ENCODE peak calls at places on chromosomes 7 and 10, in six cellular contexts. B is right atrium auricular region; Z is stimulated activated CD4-positive, alpha-beta T cell treated with anti-CD3 and anti-CD28 coated beads, Interleukin-1b, Interleukin-23, amount 100 ng/mL, for 1 hour; C is left ventricle myocardium inferior; G is foreskin fibroblast; P is pons. M is an unnamed sample.

GRCh38 chr7:47710201-47710935 is 128.5 kb upstream of the TNS3 start:
- DNase-seq in B (no peak), Z (no peak), C (no peak), G (no peak), P (no peak), M (no peak)

GRCh38 chr7:81776972-81777371 is 7.1 kb upstream of the HGF start:
- DNase-seq in B (no peak), Z (no peak), C (no peak), G (no peak), P (no peak), M (no peak)

GRCh38 chr7:100483101-100483727 is 513 bp upstream of the NYAP1 start:
- DNase-seq in B (no peak), Z (peak), C (peak), G (peak), P (peak), M (peak)

GRCh38 chr10:101346177-101346576 is 7.8 kb upstream of the BTRC start:
- DNase-seq in B (no peak), Z (no peak), C (no peak), G (no peak), P (no peak), M (no peak)

GRCh38 chr7:142956951-142957623 is 5.1 kb downstream of the KEL start:
- DNase-seq in B (no peak), Z (no peak), C (no peak), G (no peak), P (no peak), M (no peak)

GRCh38 chr7:106603300-106603699 is 57.7 kb downstream of the CCDC71L start:
- DNase-seq in B (no peak), Z (no peak), C (no peak), G (no peak), P (no peak), M (no peak)

GRCh38 chr7:144854839-144855424 is 19.1 kb upstream of the TPK1 start:
- DNase-seq in B (no peak), Z (no peak), C (no peak), G (peak), P (peak), M (no peak)

GRCh38 chr10:90417466-90418210 is 440.2 kb downstream of the HTR7 start:
- DNase-seq in B (no peak), Z (no peak), C (no peak), G (peak), P (no peak), M (no peak)

GRCh38 chr7:47265621-47266020 is 316.3 kb downstream of the TNS3 start:
- DNase-seq in B (no peak), Z (no peak), C (no peak), G (no peak), P (no peak), M (no peak)

GRCh38 chr7:86598311-86598710 is 45.4 kb upstream of the GRM3 start:
- DNase-seq in B (no peak), Z (no peak), C (no peak), G (no peak), P (no peak), M (no peak)

GRCh38 chr7:52781250-52781649 is 254.2 kb upstream of the POM121L12 start:
- DNase-seq in B (no peak), Z (no peak), C (no peak), G (no peak), P (no peak), M (no peak)

GRCh38 chr7:114879554-114879953 is 42.3 kb upstream of the MDFIC start:
- DNase-seq in B (no peak), Z (no peak), C (no peak), G (peak), P (no peak), M (no peak)

GRCh38 chr7:1494866-1495563 is 9.2 kb downstream of the INTS1 start:
- DNase-seq in B (no peak), Z (no peak), C (no peak), G (no peak), P (no peak), M (no peak)

GRCh38 chr7:101743241-101743994 is 74.0 kb upstream of the CUX1 start:
- DNase-seq in B (no peak), Z (peak), C (peak), G (peak), P (no peak), M (peak)

GRCh38 chr7:42480304-42480665 is 243.3 kb upstream of the GLI3 start:
- DNase-seq in B (no peak), Z (no peak), C (no peak), G (no peak), P (no peak), M (no peak)

GRCh38 chr7:69199048-69199447 is 399.2 kb upstream of the AUTS2 start:
- DNase-seq in B (no peak), Z (no peak), C (no peak), G (no peak), P (no peak), M (no peak)

GRCh38 chr10:60238408-60239100 is 151.1 kb downstream of the ANK3 start:
- DNase-seq in B (no peak), Z (no peak), C (no peak), G (peak), P (no peak), M (no peak)

GRCh38 chr7:142001163-142001874 is 5.6 kb downstream of the MGAM start:
- DNase-seq in B (no peak), Z (no peak), C (no peak), G (no peak), P (no peak), M (no peak)

GRCh38 chr7:51428226-51428887 is 111.7 kb upstream of the COBL start:
- DNase-seq in B (no peak), Z (no peak), C (no peak), G (no peak), P (peak), M (no peak)

GRCh38 chr10:79488303-79488702 is 24.0 kb upstream of the EIF5AL1 start:
- DNase-seq in B (peak), Z (no peak), C (peak), G (peak), P (no peak), M (no peak)

GRCh38 chr10:60281792-60282353 is 107.8 kb downstream of the ANK3 start:
- DNase-seq in B (no peak), Z (no peak), C (no peak), G (peak), P (no peak), M (no peak)

GRCh38 chr10:81820418-81820817 is 54.6 kb upstream of the NRG3 start:
- DNase-seq in B (no peak), Z (no peak), C (no peak), G (peak), P (no peak), M (no peak)

GRCh38 chr7:80018941-80019808 is 115.5 kb upstream of the GNAI1 start:
- DNase-seq in B (no peak), Z (no peak), C (no peak), G (peak), P (peak), M (no peak)

GRCh38 chr7:421056-421991 is 98.3 kb downstream of the PDGFA start:
- DNase-seq in B (no peak), Z (no peak), C (peak), G (no peak), P (no peak), M (no peak)

GRCh38 chr10:34922138-34922537 is 107.0 kb upstream of the PARD3 start:
- DNase-seq in B (no peak), Z (no peak), C (no peak), G (peak), P (no peak), M (no peak)

GRCh38 chr10:110612073-110612472 is 32.1 kb upstream of the RBM20 start:
- DNase-seq in B (no peak), Z (no peak), C (no peak), G (no peak), P (no peak), M (no peak)

GRCh38 chr7:43511769-43512515 is 71.0 kb upstream of the STK17A start:
- DNase-seq in B (no peak), Z (no peak), C (no peak), G (no peak), P (no peak), M (no peak)

GRCh38 chr10:96838529-96838928 is 6.4 kb downstream of the LCOR start:
- DNase-seq in B (no peak), Z (no peak), C (no peak), G (no peak), P (no peak), M (no peak)

GRCh38 chr10:1939016-1939415 is 201.7 kb upstream of the ADARB2 start:
- DNase-seq in B (no peak), Z (peak), C (no peak), G (no peak), P (no peak), M (no peak)

GRCh38 chr10:19119191-19119590 is 70.6 kb downstream of the MALRD1 start:
- DNase-seq in B (no peak), Z (no peak), C (no peak), G (no peak), P (no peak), M (no peak)

GRCh38 chr10:42950606-42951485 is 126.0 kb upstream of the RET start:
- DNase-seq in B (peak), Z (no peak), C (no peak), G (no peak), P (no peak), M (no peak)

GRCh38 chr7:31192996-31193395 is 140.9 kb downstream of the ADCYAP1R1 start:
- DNase-seq in B (no peak), Z (no peak), C (peak), G (peak), P (peak), M (no peak)

M was measured in CD8-positive, alpha-beta memory T cell.